ENCODE peak calls at places on chromosomes 16 and 17, in five cellular contexts. I is HepG2, T is SK-N-SH, Q is A549, W is GM12878. L is an unnamed sample.

GRCh38 chr16:82004651-82005490 is 6.4 kb downstream of the SDR42E1 start:
- DNase-seq in T (peak), I (no peak), Q (no peak), W (no peak), L (no peak)

GRCh38 chr17:62648247-62648953 is 20.9 kb downstream of the MRC2 start:
- DNase-seq in T (no peak), I (no peak), W (no peak), Q (no peak), L (peak)

GRCh38 chr17:28334176-28334575 is 1.1 kb downstream of the IFT20 start:
- DNase-seq in W (no peak), T (no peak), I (no peak), Q (no peak), L (peak)

GRCh38 chr17:7262192-7263070 is at the start of gene CLDN7:
- DNase-seq in T (peak), W (no peak), I (no peak), Q (no peak), L (no peak)

GRCh38 chr17:28523186-28523585 is 17.0 kb downstream of the FOXN1 start:
- DNase-seq in Q (no peak), I (no peak), T (no peak), W (no peak), L (no peak)

GRCh38 chr16:23377071-23377931 is 75.2 kb downstream of the SCNN1B start:
- DNase-seq in T (no peak), W (no peak), Q (no peak), I (no peak), L (no peak)

GRCh38 chr17:50283246-50283645 is 9.0 kb downstream of the TMEM92 start:
- DNase-seq in I (no peak), T (no peak), Q (no peak), W (peak), L (no peak)

GRCh38 chr16:46753015-46753414 is 4.9 kb upstream of the MYLK3 start:
- DNase-seq in I (no peak), T (no peak), W (no peak), Q (no peak), L (no peak)

GRCh38 chr16:46747777-46748651 is at the start of gene MYLK3:
- DNase-seq in I (peak), T (no peak), W (no peak), Q (no peak), L (no peak)

GRCh38 chr17:17783825-17784598 is 52.8 kb downstream of the SREBF1 start:
- DNase-seq in W (peak), T (no peak), I (no peak), Q (no peak), L (no peak)

GRCh38 chr16:85821441-85821901 is 22.0 kb downstream of the COX4I1 start:
- DNase-seq in Q (peak), I (peak), T (peak), W (peak), L (peak)

GRCh38 chr17:77445908-77446535 is 305.3 kb downstream of the SEC14L1 start:
- DNase-seq in W (no peak), Q (no peak), T (no peak), I (no peak), L (peak)

GRCh38 chr16:74667215-74667765 is 613 bp upstream of the RFWD3 start:
- DNase-seq in T (peak), I (peak), W (no peak), Q (peak), L (peak)

GRCh38 chr16:154223-155030 is 2.0 kb downstream of the HBZ start:
- DNase-seq in I (no peak), T (peak), W (no peak), Q (no peak), L (peak)

GRCh38 chr16:87322360-87322759 is 5.2 kb upstream of the C16orf95 start:
- DNase-seq in Q (no peak), W (no peak), I (no peak), T (no peak), L (no peak)

GRCh38 chr16:28543072-28543471 is 4.3 kb upstream of the NUPR1 start:
- DNase-seq in T (no peak), W (no peak), Q (no peak), I (no peak), L (no peak)

GRCh38 chr17:37067555-37068111 is 118.9 kb downstream of the AATF start:
- DNase-seq in W (no peak), Q (peak), T (peak), I (peak), L (peak)

GRCh38 chr16:10040136-10041080 is 141.8 kb downstream of the GRIN2A start:
- DNase-seq in Q (no peak), W (no peak), I (no peak), T (peak), L (no peak)

GRCh38 chr16:50688867-50689266 is 4.5 kb upstream of the NOD2 start:
- DNase-seq in T (no peak), I (no peak), W (no peak), Q (no peak), L (no peak)

GRCh38 chr16:55048745-55049144 is 118.1 kb downstream of the IRX5 start:
- DNase-seq in W (no peak), T (no peak), I (no peak), Q (no peak), L (no peak)

GRCh38 chr16:66658143-66658859 is 38.2 kb downstream of the CMTM4 start:
- DNase-seq in W (no peak), I (no peak), Q (no peak), T (no peak), L (no peak)

GRCh38 chr17:50101346-50102163 is 6.4 kb downstream of the PDK2 start:
- DNase-seq in Q (no peak), I (no peak), W (no peak), T (peak), L (peak)

GRCh38 chr17:64315032-64315490 is 52.0 kb upstream of the TEX2 start:
- DNase-seq in I (no peak), Q (no peak), T (no peak), W (no peak), L (no peak)

GRCh38 chr16:83928341-83929055 is 24.5 kb upstream of the OSGIN1 start:
- DNase-seq in I (peak), W (no peak), T (no peak), Q (no peak), L (peak)

GRCh38 chr17:50129946-50130777 is at the start of gene SAMD14:
- DNase-seq in T (peak), W (no peak), Q (no peak), I (no peak), L (peak)

GRCh38 chr17:1073241-1073962 is 76.5 kb downstream of the TIMM22 start:
- DNase-seq in W (no peak), T (no peak), I (no peak), Q (no peak), L (no peak)

GRCh38 chr17:31453896-31454295 is 62.4 kb downstream of the RAB11FIP4 start:
- DNase-seq in T (no peak), W (no peak), Q (no peak), I (no peak), L (no peak)

GRCh38 chr16:4262303-4262835 is 10.5 kb downstream of the TFAP4 start:
- DNase-seq in I (no peak), Q (no peak), W (no peak), T (peak), L (no peak)

GRCh38 chr16:71345031-71345430 is 13.5 kb upstream of the CALB2 start:
- DNase-seq in W (no peak), I (no peak), T (no peak), Q (no peak), L (no peak)

GRCh38 chr17:76379646-76380376 is 4.6 kb upstream of the SPHK1 start:
- DNase-seq in Q (no peak), I (no peak), T (peak), W (no peak), L (no peak)

GRCh38 chr17:76382803-76383644 is 1.4 kb upstream of the SPHK1 start:
- DNase-seq in I (peak), Q (peak), W (no peak), T (peak), L (peak)

GRCh38 chr17:76382305-76382802 is 2.1 kb upstream of the SPHK1 start:
- DNase-seq in I (peak), W (no peak), Q (no peak), T (peak), L (peak)

GRCh38 chr17:76383645-76384221 is 676 bp upstream of the SPHK1 start:
- DNase-seq in T (peak), Q (peak), W (no peak), I (peak), L (peak)

GRCh38 chr17:76381633-76382304 is 2.6 kb upstream of the SPHK1 start:
- DNase-seq in T (peak), Q (no peak), W (no peak), I (no peak), L (peak)
- TF ChIP-seq RFX5 in T (no peak), Q (no peak), W (no peak), I (no peak), L (no peak)

GRCh38 chr17:33686171-33686570 is 393.1 kb upstream of the ASIC2 start:
- DNase-seq in I (no peak), Q (peak), W (no peak), T (peak), L (no peak)
- TF ChIP-seq RFX5 in I (no peak), Q (no peak), W (no peak), T (no peak), L (no peak)

GRCh38 chr17:82568997-82569393 is 49.5 kb downstream of the FOXK2 start:
- DNase-seq in Q (no peak), T (peak), I (no peak), W (no peak), L (no peak)

GRCh38 chr17:82569621-82570020 is 50.1 kb downstream of the FOXK2 start:
- DNase-seq in T (no peak), I (no peak), Q (no peak), W (no peak), L (no peak)

GRCh38 chr17:82565551-82565950 is 46.0 kb downstream of the FOXK2 start:
- DNase-seq in Q (no peak), W (no peak), T (no peak), I (no peak), L (no peak)

GRCh38 chr17:82566129-82566995 is 46.8 kb downstream of the FOXK2 start:
- DNase-seq in W (no peak), T (peak), I (no peak), Q (no peak), L (no peak)

GRCh38 chr17:82567286-82567685 is 47.8 kb downstream of the FOXK2 start:
- DNase-seq in Q (no peak), T (peak), W (no peak), I (no peak), L (no peak)
- TF ChIP-seq RFX5 in Q (no peak), T (no peak), W (no peak), I (no peak), L (no peak)

DNA sequence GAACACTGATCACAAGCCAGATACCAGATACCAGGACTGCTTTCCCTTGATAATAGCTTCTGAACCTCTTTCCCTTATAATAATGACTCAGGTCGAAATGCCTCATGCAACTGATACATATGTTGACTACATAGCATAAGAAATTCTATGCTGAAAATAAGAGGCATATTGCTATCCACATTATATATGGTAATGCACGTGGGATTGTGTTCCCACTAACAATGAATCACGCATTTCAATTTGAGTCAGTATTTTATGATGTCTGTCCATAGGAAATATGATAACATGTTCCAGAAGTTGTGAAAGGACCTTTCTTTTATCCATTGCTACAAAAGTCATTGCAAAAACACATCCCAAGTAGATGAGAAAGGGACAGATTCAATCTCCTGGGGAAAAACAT is 158.2 kb upstream of the HS3ST3A1 start:
- DNase-seq in W (no peak), T (no peak), Q (no peak), I (no peak), L (no peak)
- TF ChIP-seq RFX5 in W (no peak), T (no peak), Q (no peak), I (no peak), L (no peak)

DNA sequence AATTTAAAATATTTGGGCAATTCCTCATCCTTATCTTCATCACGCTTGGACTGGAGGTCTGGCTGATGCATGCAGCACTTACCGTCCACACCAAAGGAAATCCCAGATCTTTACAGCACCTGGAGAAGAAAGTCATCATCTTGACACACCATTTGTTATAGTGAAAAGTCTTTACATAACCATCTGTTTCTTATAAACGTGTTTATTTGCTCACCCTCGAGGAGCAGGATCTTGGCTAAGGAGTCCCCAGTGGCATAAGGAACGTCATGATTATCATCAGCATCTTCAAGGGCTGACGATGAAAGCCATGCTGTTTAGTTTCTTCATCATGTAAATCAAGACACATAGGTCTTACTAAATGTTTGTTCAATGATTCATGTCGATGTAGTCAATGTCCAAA is 248.8 kb upstream of the ELAC2 start:
- DNase-seq in W (no peak), Q (no peak), I (no peak), T (no peak), L (peak)
- TF ChIP-seq RFX5 in W (no peak), Q (no peak), I (no peak), T (no peak), L (no peak)

DNA sequence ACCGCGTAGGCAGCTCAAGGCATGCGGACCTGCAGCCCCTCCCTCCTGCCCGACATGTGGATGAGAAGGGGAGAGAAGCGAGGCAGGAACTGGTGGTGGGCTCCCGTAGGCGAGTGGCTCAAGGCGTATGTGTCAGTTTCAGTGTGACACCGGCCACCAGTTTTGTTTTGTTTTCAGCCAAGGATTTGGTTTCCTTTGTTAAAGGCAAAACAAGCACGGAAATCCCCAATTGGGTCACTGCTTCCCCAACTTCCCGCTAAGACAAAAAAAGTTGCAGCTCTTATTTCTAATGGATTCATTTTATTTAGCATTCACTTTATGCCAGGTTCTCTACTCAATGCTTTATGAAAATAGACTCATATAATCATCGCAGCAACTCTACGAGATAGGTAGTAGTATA is 110.5 kb downstream of the GP2 start:
- DNase-seq in T (no peak), W (peak), Q (no peak), I (no peak), L (no peak)
- TF ChIP-seq RFX5 in T (no peak), W (no peak), Q (no peak), I (no peak), L (no peak)

L was measured in IMR-90.